ENCODE peak calls at places on chromosomes 7 and 10, in nine cellular contexts. F, R, A, Q, S, V, E, D and N are unnamed samples.
A peak's percentile ranks its signal among the peaks of the same experiment; 100 is the strongest.

GRCh38 chr10:132418520-132419416 is 21.8 kb downstream of the PWWP2B start:
- DNase-seq in V (no peak), Q (peak; percentile 49), D (no peak), F (no peak), S (peak; percentile 32), E (peak; percentile 93), R (no peak), A (peak; percentile 75), N (no peak)

GRCh38 chr10:102003541-102003940 is 52.4 kb downstream of the ARMH3 start:
- DNase-seq in E (no peak), V (peak; percentile 64), S (peak; percentile 65), Q (no peak), D (no peak), R (peak; percentile 50), A (no peak), F (no peak), N (peak; percentile 59)

GRCh38 chr7:94439893-94440381 is 45.2 kb downstream of the COL1A2 start:
- DNase-seq in A (no peak), Q (no peak), V (no peak), E (no peak), D (no peak), F (peak; percentile 61), S (no peak), R (peak; percentile 31), N (peak; percentile 16)

GRCh38 chr10:122986340-122986739 is 6.1 kb downstream of the PSTK start:
- DNase-seq in D (no peak), A (no peak), E (no peak), Q (no peak), V (no peak), F (no peak), R (no peak), S (no peak), N (no peak)

GRCh38 chr7:157501576-157501975 is 164.8 kb downstream of the DNAJB6 start:
- DNase-seq in V (no peak), D (no peak), R (no peak), F (no peak), E (no peak), Q (no peak), A (no peak), S (no peak), N (no peak)

GRCh38 chr10:123715546-123715945 is 49.4 kb downstream of the GPR26 start:
- DNase-seq in Q (no peak), R (no peak), F (no peak), A (no peak), E (no peak), V (no peak), D (no peak), S (no peak), N (no peak)

GRCh38 chr10:92990615-92991014 is 70.0 kb upstream of the CYP26C1 start:
- DNase-seq in R (no peak), V (peak; percentile 33), F (no peak), S (no peak), A (no peak), D (no peak), Q (no peak), E (no peak), N (peak; percentile 60)

GRCh38 chr7:35792472-35793224 is 8.2 kb upstream of the SEPTIN7 start:
- DNase-seq in R (peak; percentile 71), F (no peak), S (no peak), V (no peak), A (no peak), Q (no peak), D (no peak), E (no peak), N (peak; percentile 84)

GRCh38 chr7:16114633-16115032 is 306.7 kb downstream of the CRPPA start:
- DNase-seq in E (no peak), F (peak; percentile 49), V (peak; percentile 48), D (no peak), A (no peak), R (peak; percentile 81), S (peak; percentile 60), Q (peak; percentile 52), N (peak; percentile 71)

GRCh38 chr10:10222288-10222945 is 795.3 kb upstream of the CELF2 start:
- DNase-seq in A (no peak), S (no peak), E (no peak), F (peak; percentile 14), Q (no peak), V (peak; percentile 55), R (peak; percentile 65), D (no peak), N (peak; percentile 85)

GRCh38 chr10:123560301-123561144 is 105.6 kb upstream of the GPR26 start:
- DNase-seq in S (no peak), E (no peak), D (no peak), R (no peak), A (no peak), Q (no peak), F (no peak), V (no peak), N (no peak)

GRCh38 chr7:112453505-112454171 is 3.4 kb downstream of the IFRD1 start:
- DNase-seq in F (peak; percentile 69), S (peak; percentile 82), Q (no peak), A (no peak), R (peak; percentile 78), E (no peak), V (peak; percentile 91), D (no peak), N (peak; percentile 78)
- H3K4me3 ChIP-seq in F (peak overlapping the region; percentile 11), S (no peak overlapping the region), Q (no peak overlapping the region), A (no peak overlapping the region), R (peak overlapping the region; percentile 99), E (no peak overlapping the region), V (peak overlapping the region; percentile 99), D (peak overlapping the region; percentile 97), N (peak overlapping the region; percentile 5)

GRCh38 chr7:131935180-131935579 is 378.8 kb upstream of the PODXL start:
- DNase-seq in V (no peak), Q (no peak), F (no peak), S (no peak), R (no peak), D (no peak), A (no peak), E (no peak), N (no peak)

GRCh38 chr7:131933890-131934289 is 377.5 kb upstream of the PODXL start:
- DNase-seq in D (no peak), Q (no peak), F (no peak), A (no peak), S (peak; percentile 21), E (no peak), R (no peak), V (no peak), N (no peak)

GRCh38 chr7:131934452-131934851 is 378.0 kb upstream of the PODXL start:
- DNase-seq in Q (no peak), A (no peak), V (no peak), E (no peak), R (no peak), F (no peak), S (no peak), D (no peak), N (no peak)

GRCh38 chr7:131931368-131931767 is 374.9 kb upstream of the PODXL start:
- DNase-seq in Q (no peak), A (no peak), F (no peak), S (peak; percentile 26), D (no peak), E (no peak), R (no peak), V (no peak), N (no peak)

DNA sequence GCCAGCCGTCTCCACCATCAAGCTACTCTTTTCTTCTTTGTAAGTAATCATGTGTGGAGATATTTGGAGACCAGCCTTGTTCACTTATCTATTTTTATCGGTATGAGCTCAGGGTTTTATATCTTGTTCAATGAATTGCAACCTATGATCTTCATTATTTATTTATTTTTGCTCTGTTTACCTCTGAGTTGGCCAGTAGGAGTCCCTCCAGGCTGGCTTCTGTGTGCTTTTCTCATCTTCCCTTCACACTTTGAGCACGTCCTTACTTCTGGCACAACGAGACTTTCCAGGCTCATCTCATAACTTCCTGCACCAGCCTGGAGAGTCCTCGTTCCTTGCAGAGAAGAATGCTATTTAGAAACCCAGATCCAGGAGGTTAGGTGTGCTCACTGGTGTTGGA is 375.8 kb upstream of the PODXL start:
- DNase-seq in Q (no peak), R (no peak), A (no peak), E (no peak), S (no peak), D (no peak), F (no peak), V (no peak), N (no peak)
- TF ChIP-seq CTCF in Q (no peak), R (no peak), A (no peak), E (no peak), S (no peak), D (no peak), F (no peak), V (no peak), N (no peak)

GRCh38 chr7:23469961-23470250 is 385 bp downstream of the IGF2BP3 start:
- DNase-seq in V (no peak), A (no peak), F (no peak), Q (no peak), D (no peak), S (no peak), E (no peak), R (no peak), N (peak; percentile 33)

GRCh38 chr7:23468721-23469149 is 1.6 kb downstream of the IGF2BP3 start:
- DNase-seq in V (no peak), S (no peak), A (no peak), R (no peak), Q (no peak), D (no peak), E (peak; percentile 8), F (no peak), N (no peak)

GRCh38 chr7:23470290-23471089 is at the start of gene IGF2BP3:
- DNase-seq in A (peak; percentile 94), V (peak; percentile 98), S (peak; percentile 34), Q (peak; percentile 97), F (peak; percentile 80), D (peak; percentile 66), E (peak; percentile 24), R (peak; percentile 98), N (peak; percentile 98)

GRCh38 chr7:23467731-23468720 is 2.3 kb downstream of the IGF2BP3 start:
- DNase-seq in V (peak; percentile 81), A (no peak), S (no peak), Q (no peak), R (peak; percentile 70), F (peak; percentile 36), E (peak; percentile 8), D (no peak), N (peak; percentile 74)

DNA sequence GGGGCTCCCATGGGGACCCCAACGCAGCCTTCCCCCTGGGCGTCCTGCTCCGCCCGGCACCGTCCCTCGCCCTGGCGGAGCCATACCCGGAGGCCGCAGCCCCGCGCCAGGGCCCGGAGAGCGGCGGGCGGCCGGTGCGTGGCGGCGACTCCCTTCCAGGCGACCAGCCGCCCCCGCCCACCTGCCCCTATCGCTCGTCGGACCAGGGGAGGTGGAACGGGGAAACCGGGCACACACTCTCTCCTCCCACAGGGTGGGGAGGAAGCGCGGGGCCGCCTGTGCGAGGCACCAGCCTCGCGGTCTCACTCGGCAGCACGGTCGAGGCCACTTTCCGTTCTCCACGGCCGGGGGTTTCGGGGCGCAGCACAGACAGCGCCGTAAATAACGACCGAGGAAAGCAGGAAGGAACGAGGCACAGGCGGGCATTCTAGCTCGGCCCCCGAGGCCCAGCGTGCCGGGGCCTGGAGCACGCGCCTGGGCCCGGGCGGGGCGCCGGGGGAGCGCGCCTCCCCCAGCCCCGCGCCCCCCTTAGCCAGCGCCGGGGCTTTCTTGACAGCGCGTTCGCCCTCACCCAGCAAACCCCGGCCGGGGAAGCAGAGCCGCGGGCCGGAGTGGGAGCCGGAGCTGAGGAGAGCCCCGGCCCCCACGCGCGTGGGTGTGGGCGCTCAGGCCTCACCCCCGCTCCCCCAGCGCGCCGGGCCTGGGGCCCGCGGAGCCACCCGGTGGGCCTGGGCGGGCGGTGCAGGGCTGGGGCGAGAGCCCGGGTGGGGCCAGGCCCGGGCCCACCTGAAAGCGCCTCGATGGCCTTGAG is 936 bp downstream of the IGF2BP3 start:
- DNase-seq in A (no peak), Q (no peak), E (no peak), S (no peak), F (no peak), D (no peak), V (no peak), R (no peak), N (no peak)
- H3K4me3 ChIP-seq in A (peak overlapping the region; percentile 63), Q (peak overlapping the region; percentile 75), E (peak overlapping the region; percentile 3), S (peak overlapping the region; percentile 27), F (peak overlapping the region; percentile 63), D (peak overlapping the region; percentile 60), V (peak overlapping the region; percentile 81), R (peak overlapping the region; percentile 72), N (peak overlapping the region; percentile 82)

GRCh38 chr7:150317748-150318444 is 5.3 kb upstream of the LRRC61 start:
- DNase-seq in E (no peak), A (no peak), S (no peak), D (no peak), Q (no peak), R (peak; percentile 95), V (peak; percentile 79), F (peak; percentile 76), N (peak; percentile 91)
- TF ChIP-seq CTCF in E (no peak), A (no peak), S (no peak), D (no peak), Q (no peak), R (no peak), V (no peak), F (no peak), N (no peak)